ENCODE peak calls at places on chromosomes 13 and 19, in ten cellular contexts. S is fibroblast of the aortic adventitia, M is lower leg skin, H is heart right ventricle, Q is body of pancreas, A is AG09309, O is tibial artery, X is mesendoderm, T is WERI-Rb-1, J is BE2C. V is an unnamed sample.

GRCh38 chr13:99382428-99383133 is 75.4 kb upstream of the GPR183 start:
- DNase-seq in S (no peak), M (peak), H (no peak), Q (no peak), A (no peak), O (no peak), X (no peak), T (no peak), J (no peak), V (no peak)

GRCh38 chr13:31904941-31905824 is 126.4 kb upstream of the FRY start:
- DNase-seq in S (no peak), M (no peak), H (no peak), Q (no peak), A (no peak), O (no peak), X (no peak), T (no peak), J (no peak), V (no peak)

GRCh38 chr13:26498524-26499208 is 58.8 kb upstream of the WASF3 start:
- DNase-seq in S (peak), M (no peak), H (no peak), Q (no peak), A (no peak), O (no peak), X (no peak), T (no peak), J (no peak), V (peak)

GRCh38 chr13:106594986-106595385 is 27.0 kb upstream of the ARGLU1 start:
- DNase-seq in S (no peak), M (no peak), H (no peak), Q (no peak), A (no peak), O (no peak), X (no peak), T (no peak), J (no peak), V (no peak)

GRCh38 chr19:38361633-38362075 is 12.7 kb upstream of the PSMD8 start:
- DNase-seq in S (peak), M (peak), H (peak), Q (peak), A (no peak), O (peak), X (peak), T (peak), J (peak), V (no peak)

GRCh38 chr19:43762814-43763213 is 8.1 kb upstream of the SMG9 start:
- DNase-seq in S (no peak), M (no peak), H (no peak), Q (no peak), A (no peak), O (no peak), X (no peak), T (no peak), J (no peak), V (no peak)

GRCh38 chr19:45971260-45971902 is 2.3 kb downstream of the NOVA2 start:
- DNase-seq in S (no peak), M (no peak), H (peak), Q (no peak), A (no peak), O (no peak), X (no peak), T (no peak), J (no peak), V (no peak)

GRCh38 chr19:34350161-34350561 is 14.8 kb upstream of the GPI start:
- DNase-seq in S (no peak), M (no peak), H (no peak), Q (no peak), A (no peak), O (no peak), X (no peak), T (no peak), J (no peak), V (no peak)

GRCh38 chr13:99996177-99996705 is 14.7 kb downstream of the ZIC2 start:
- DNase-seq in S (no peak), M (no peak), H (no peak), Q (no peak), A (no peak), O (no peak), X (no peak), T (no peak), J (no peak), V (no peak)

GRCh38 chr19:30784850-30785459 is 412.8 kb downstream of the ZNF536 start:
- DNase-seq in S (peak), M (peak), H (peak), Q (peak), A (no peak), O (no peak), X (peak), T (peak), J (peak), V (no peak)

GRCh38 chr19:19740755-19741154 is 7.8 kb upstream of the ZNF14 start:
- DNase-seq in S (no peak), M (no peak), H (no peak), Q (no peak), A (no peak), O (no peak), X (no peak), T (no peak), J (no peak), V (no peak)

GRCh38 chr19:8702350-8702749 is 3.8 kb upstream of the ACTL9 start:
- DNase-seq in S (no peak), M (no peak), H (no peak), Q (no peak), A (no peak), O (no peak), X (no peak), T (no peak), J (no peak), V (no peak)

GRCh38 chr19:52453324-52454094 is at the start of gene ZNF578:
- DNase-seq in S (peak), M (peak), H (peak), Q (peak), A (peak), O (peak), X (peak), T (peak), J (peak), V (peak)

GRCh38 chr13:109606404-109607028 is 179.9 kb downstream of the IRS2 start:
- DNase-seq in S (no peak), M (no peak), H (no peak), Q (no peak), A (no peak), O (no peak), X (no peak), T (no peak), J (no peak), V (no peak)

GRCh38 chr19:42290523-42291436 is 11.2 kb upstream of the PRR19 start:
- DNase-seq in S (no peak), M (no peak), H (no peak), Q (peak), A (no peak), O (no peak), X (no peak), T (peak), J (peak), V (no peak)

GRCh38 chr19:4589579-4590410 is 30.3 kb upstream of the SEMA6B start:
- DNase-seq in S (no peak), M (no peak), H (no peak), Q (no peak), A (no peak), O (no peak), X (peak), T (peak), J (peak), V (no peak)

GRCh38 chr19:38304866-38305429 is 897 bp downstream of the C19orf33 start:
- DNase-seq in S (no peak), M (no peak), H (peak), Q (peak), A (no peak), O (no peak), X (peak), T (peak), J (peak), V (no peak)

GRCh38 chr13:45933203-45934014 is 81.9 kb upstream of the SIAH3 start:
- DNase-seq in S (no peak), M (no peak), H (no peak), Q (no peak), A (no peak), O (no peak), X (no peak), T (no peak), J (no peak), V (no peak)

GRCh38 chr13:90562388-90562787 is 785.1 kb upstream of the MIR17HG start:
- DNase-seq in S (no peak), M (no peak), H (no peak), Q (no peak), A (no peak), O (no peak), X (no peak), T (no peak), J (no peak), V (no peak)

GRCh38 chr19:12885749-12886706 is 973 bp downstream of the KLF1 start:
- DNase-seq in S (no peak), M (no peak), H (no peak), Q (no peak), A (no peak), O (no peak), X (peak), T (no peak), J (peak), V (no peak)
- H3K4me3 ChIP-seq in S (no peak), M (no peak), H (peak), Q (peak), A (no peak), O (peak), X (peak), T (peak), J (peak), V (peak)

GRCh38 chr13:110874508-110874960 is 40.3 kb downstream of the ANKRD10 start:
- DNase-seq in S (peak), M (peak), H (peak), Q (peak), A (no peak), O (peak), X (peak), T (peak), J (peak), V (peak)
- H3K4me3 ChIP-seq in S (peak), M (no peak), H (peak), Q (no peak), A (peak), O (peak), X (no peak), T (peak), J (peak), V (peak)

GRCh38 chr13:51632643-51633357 is 48.5 kb downstream of the WDFY2 start:
- DNase-seq in S (no peak), M (no peak), H (no peak), Q (no peak), A (no peak), O (no peak), X (peak), T (no peak), J (no peak), V (no peak)
- H3K4me3 ChIP-seq in S (no peak), M (no peak), H (no peak), Q (no peak), A (no peak), O (no peak), X (no peak), T (no peak), J (no peak), V (no peak)

GRCh38 chr19:12786950-12787349 is 4.3 kb upstream of the JUNB start:
- DNase-seq in S (no peak), M (peak), H (no peak), Q (no peak), A (no peak), O (no peak), X (no peak), T (no peak), J (no peak), V (no peak)

GRCh38 chr19:12788682-12789097 is 2.6 kb upstream of the JUNB start:
- DNase-seq in S (peak), M (peak), H (peak), Q (peak), A (no peak), O (peak), X (peak), T (peak), J (peak), V (no peak)

GRCh38 chr19:12787458-12787857 is 3.8 kb upstream of the JUNB start:
- DNase-seq in S (no peak), M (no peak), H (no peak), Q (no peak), A (no peak), O (no peak), X (no peak), T (no peak), J (no peak), V (no peak)

GRCh38 chr19:12789098-12789903 is 2.0 kb upstream of the JUNB start:
- DNase-seq in S (peak), M (peak), H (peak), Q (no peak), A (no peak), O (no peak), X (peak), T (no peak), J (peak), V (no peak)

DNA sequence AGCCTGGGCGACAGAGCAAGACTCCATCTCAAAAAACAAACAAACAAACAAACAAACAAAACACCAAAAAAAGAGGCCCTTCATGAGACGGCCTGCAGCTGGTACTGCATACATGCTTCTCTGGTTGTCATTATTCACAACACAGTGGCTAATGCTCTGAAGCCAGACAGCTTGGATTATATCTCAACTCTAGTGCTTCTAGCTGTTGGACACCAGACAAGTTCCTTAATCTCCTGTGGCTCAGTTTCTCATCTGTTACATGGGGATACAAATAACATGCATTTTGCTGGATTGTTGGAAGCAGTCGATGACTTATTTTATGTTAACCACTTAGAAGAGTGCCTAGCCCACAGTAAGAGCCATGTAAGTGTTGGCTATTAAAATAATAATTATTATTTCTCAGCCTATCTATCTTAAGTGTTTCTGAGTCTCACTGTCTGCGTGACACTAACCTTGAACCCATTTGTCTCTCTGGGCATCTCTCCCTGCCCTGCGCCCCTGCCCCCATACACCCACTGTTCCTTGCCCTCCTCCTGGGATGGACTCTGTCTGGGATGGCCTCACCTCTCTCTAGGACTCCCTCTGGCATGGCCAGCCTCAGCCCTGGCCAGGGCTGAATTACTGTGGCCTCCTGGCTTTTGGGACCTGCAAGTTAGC is 3.1 kb upstream of the JUNB start:
- DNase-seq in S (peak), M (no peak), H (no peak), Q (no peak), A (no peak), O (no peak), X (no peak), T (no peak), J (no peak), V (no peak)
- H3K4me3 ChIP-seq in S (no peak), M (no peak), H (peak), Q (no peak), A (no peak), O (peak), X (no peak), T (peak), J (peak), V (no peak)

GRCh38 chr13:62234780-62235530 is 819.3 kb upstream of the PCDH20 start:
- DNase-seq in S (no peak), M (no peak), H (no peak), Q (no peak), A (no peak), O (no peak), X (no peak), T (no peak), J (no peak), V (no peak)
- H3K4me3 ChIP-seq in S (no peak), M (no peak), H (no peak), Q (no peak), A (no peak), O (no peak), X (no peak), T (no peak), J (no peak), V (no peak)

DNA sequence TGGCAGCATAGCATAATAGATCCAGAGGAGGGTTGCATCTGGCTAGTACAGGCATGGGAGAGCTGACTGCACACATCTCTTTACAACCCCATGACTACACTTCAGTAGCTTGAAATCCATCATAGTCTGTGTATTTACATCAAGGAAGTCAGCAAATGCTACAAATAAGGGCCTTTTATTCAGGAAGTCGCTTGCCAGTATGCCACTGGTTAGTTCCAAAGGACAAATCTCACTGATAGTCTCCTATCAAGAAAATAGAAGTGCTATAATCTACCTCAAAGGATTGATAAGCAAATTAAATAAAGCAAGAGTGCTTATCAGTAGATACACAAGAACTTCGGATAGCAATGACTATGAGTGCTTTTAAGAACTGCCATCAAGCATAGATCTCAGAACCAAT is 112.7 kb downstream of the KLF12 start:
- DNase-seq in S (no peak), M (no peak), H (no peak), Q (no peak), A (no peak), O (no peak), X (peak), T (no peak), J (no peak), V (no peak)
- H3K4me3 ChIP-seq in S (no peak), M (no peak), H (no peak), Q (no peak), A (no peak), O (no peak), X (no peak), T (no peak), J (no peak), V (no peak)

V was measured in skeletal muscle cell.